ENCODE peak calls at places on chromosomes 16 and 17, in four cellular contexts. R is A549, A is SK-N-SH, U is GM12878. V is an unnamed sample.

GRCh38 chr17:74759941-74760340 is 11.5 kb downstream of the NHERF1 start:
- DNase-seq in R (no peak), A (peak), U (no peak), V (no peak)

GRCh38 chr16:4412159-4412558 is 4.2 kb downstream of the CORO7 start:
- DNase-seq in R (no peak), A (no peak), U (no peak), V (no peak)

GRCh38 chr16:85634747-85635544 is 21.8 kb downstream of the GSE1 start:
- DNase-seq in R (no peak), A (peak), U (no peak), V (no peak)

GRCh38 chr17:66275651-66276050 is 26.8 kb upstream of the PRKCA start:
- DNase-seq in R (peak), A (no peak), U (no peak), V (peak)

GRCh38 chr16:51577621-51578303 is 426.7 kb upstream of the SALL1 start:
- DNase-seq in R (no peak), A (no peak), U (peak), V (no peak)

GRCh38 chr16:2250652-2251280 is 621 bp downstream of the ECI1 start:
- DNase-seq in R (no peak), A (no peak), U (no peak), V (no peak)

GRCh38 chr17:37239690-37240344 is 136.0 kb upstream of the C17orf78 start:
- DNase-seq in R (peak), A (peak), U (no peak), V (peak)

GRCh38 chr17:57107498-57108101 is 22.6 kb downstream of the AKAP1 start:
- DNase-seq in R (no peak), A (no peak), U (no peak), V (peak)

GRCh38 chr17:45425125-45425983 is 7.3 kb downstream of the ARHGAP27 start:
- DNase-seq in R (peak), A (peak), U (no peak), V (peak)

GRCh38 chr16:23491490-23492391 is 18.6 kb downstream of the GGA2 start:
- DNase-seq in R (no peak), A (no peak), U (no peak), V (no peak)

GRCh38 chr17:36534117-36534880 is at the start of gene MYO19:
- DNase-seq in R (peak), A (peak), U (peak), V (peak)

GRCh38 chr17:4808378-4808767 is 1.4 kb downstream of the PLD2 start:
- DNase-seq in R (no peak), A (no peak), U (no peak), V (no peak)

GRCh38 chr17:60901222-60901621 is 223.6 kb downstream of the BCAS3 start:
- DNase-seq in R (no peak), A (no peak), U (no peak), V (no peak)

GRCh38 chr17:45131616-45132301 is 556 bp downstream of the PLCD3 start:
- DNase-seq in R (no peak), A (peak), U (no peak), V (no peak)

GRCh38 chr17:58176200-58176599 is 9.4 kb downstream of the OR4D2 start:
- DNase-seq in R (no peak), A (no peak), U (no peak), V (no peak)

GRCh38 chr17:27906238-27906603 is 13.1 kb upstream of the LYRM9 start:
- DNase-seq in R (no peak), A (no peak), U (no peak), V (no peak)

GRCh38 chr17:27907976-27908558 is 14.9 kb upstream of the LYRM9 start:
- DNase-seq in R (no peak), A (no peak), U (no peak), V (no peak)

GRCh38 chr17:27904534-27904933 is 11.4 kb upstream of the LYRM9 start:
- DNase-seq in R (no peak), A (no peak), U (no peak), V (no peak)

GRCh38 chr17:27905524-27906237 is 12.5 kb upstream of the LYRM9 start:
- DNase-seq in R (no peak), A (no peak), U (no peak), V (no peak)

DNA sequence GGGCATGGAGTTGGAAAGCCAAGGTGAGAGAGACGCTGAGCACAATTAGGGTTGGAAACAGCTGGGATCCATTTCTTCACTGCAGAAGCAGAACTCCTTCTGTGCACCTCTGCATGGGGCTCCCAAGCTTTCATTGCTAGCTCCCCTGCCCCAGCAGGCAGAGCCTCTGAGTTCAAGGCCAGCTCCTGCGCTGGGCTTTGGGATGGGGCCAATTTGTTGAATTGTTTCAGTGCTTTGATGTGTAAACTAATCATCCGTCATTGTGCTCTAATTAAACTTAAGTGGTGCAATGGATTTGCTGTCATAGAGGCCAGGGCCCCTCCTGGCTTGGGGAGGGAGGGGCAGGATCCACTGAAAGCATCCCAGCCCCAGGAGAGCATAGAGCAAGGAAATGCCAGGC is 13.5 kb upstream of the LYRM9 start:
- DNase-seq in R (no peak), A (no peak), U (no peak), V (no peak)
- TF ChIP-seq CHD2 in R (no peak), A (no peak), U (no peak), V (no peak)

GRCh38 chr16:18953535-18953934 is 27.3 kb upstream of the SMG1 start:
- DNase-seq in R (no peak), A (no peak), U (no peak), V (no peak)

DNA sequence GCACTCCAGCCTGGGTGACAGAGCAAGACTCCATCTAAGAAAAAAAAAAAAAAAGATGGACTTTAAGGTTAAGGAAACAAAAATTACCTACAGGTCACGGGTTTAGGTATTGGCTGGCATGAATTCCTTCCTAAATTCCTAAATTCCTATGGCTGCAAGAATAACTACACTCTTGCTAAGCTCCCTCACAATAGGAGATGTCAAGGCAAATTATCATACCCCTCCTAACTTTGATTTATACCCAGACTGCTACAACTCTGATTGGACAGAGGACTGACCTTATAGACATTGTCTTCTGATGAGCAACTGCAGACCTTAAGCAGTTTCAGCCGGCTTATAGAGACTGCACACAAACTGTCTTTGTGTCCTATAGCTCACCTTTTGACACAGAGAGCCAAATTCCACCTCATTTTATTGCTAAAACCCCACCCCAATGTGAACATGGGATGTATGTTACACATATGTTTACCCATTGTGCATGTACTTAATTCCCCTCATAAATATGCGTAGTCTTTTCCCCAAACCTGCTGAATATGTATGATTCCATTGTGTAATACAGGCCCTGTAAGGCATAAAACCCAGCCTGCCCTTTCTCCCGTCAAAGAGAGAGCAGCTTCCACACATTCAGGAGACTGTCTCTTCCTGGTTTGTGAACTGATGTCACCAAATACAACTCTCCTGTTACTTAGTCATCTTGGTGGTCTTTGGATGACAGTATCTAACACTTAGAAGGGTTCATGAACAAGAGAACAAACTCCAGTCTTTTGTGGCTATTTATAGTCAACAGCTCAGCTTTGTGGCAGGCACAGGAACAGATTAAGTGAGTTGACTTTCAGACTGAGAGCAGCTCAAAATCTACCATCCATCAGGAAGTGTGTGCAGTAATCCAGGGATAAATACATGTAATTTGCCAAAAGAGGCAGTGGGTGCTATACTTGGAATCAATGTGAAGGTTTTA is 24.8 kb upstream of the TMC7 start:
- DNase-seq in R (no peak), A (no peak), U (no peak), V (peak)
- TF ChIP-seq PBX3 in R (no peak), A (peak), U (no peak), V (no peak)

DNA sequence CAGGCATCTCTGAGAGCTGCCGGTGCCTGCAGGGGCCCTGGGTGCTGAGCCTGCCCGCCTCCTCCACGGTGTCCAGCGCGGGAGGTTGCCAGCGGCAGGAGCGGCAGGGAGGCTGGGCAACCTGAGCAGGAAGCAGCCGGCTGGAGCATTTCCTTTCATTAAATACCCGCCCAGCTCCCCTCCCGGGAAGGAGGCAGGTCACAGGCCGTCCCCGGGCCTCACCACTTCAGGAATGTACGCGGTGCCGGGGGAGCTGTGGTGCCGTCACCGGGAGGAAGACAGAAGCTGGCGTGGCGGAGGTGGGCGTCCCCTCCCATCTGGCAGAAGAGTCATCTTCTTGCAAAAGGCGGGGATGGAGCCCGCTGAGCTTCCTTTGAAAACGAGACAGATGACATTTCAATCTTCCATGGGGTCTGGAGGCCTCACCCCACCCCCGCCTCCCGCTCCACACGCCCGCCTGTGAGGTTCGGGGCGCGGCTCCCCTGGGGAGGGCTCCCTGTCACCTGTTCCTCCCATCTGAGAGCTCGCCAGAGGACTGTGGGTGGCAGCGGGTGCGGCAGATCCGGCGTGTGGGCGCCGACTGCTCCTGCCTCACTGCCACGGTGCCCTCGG is 16.0 kb downstream of the SOX8 start:
- DNase-seq in R (peak), A (no peak), U (no peak), V (no peak)
- TF ChIP-seq CHD2 in R (no peak), A (no peak), U (no peak), V (no peak)

GRCh38 chr16:26961459-26961858 is 105.3 kb upstream of the C16orf82 start:
- DNase-seq in R (no peak), A (no peak), U (no peak), V (no peak)
- TF ChIP-seq PBX3 in R (no peak), A (no peak), U (no peak), V (no peak)

DNA sequence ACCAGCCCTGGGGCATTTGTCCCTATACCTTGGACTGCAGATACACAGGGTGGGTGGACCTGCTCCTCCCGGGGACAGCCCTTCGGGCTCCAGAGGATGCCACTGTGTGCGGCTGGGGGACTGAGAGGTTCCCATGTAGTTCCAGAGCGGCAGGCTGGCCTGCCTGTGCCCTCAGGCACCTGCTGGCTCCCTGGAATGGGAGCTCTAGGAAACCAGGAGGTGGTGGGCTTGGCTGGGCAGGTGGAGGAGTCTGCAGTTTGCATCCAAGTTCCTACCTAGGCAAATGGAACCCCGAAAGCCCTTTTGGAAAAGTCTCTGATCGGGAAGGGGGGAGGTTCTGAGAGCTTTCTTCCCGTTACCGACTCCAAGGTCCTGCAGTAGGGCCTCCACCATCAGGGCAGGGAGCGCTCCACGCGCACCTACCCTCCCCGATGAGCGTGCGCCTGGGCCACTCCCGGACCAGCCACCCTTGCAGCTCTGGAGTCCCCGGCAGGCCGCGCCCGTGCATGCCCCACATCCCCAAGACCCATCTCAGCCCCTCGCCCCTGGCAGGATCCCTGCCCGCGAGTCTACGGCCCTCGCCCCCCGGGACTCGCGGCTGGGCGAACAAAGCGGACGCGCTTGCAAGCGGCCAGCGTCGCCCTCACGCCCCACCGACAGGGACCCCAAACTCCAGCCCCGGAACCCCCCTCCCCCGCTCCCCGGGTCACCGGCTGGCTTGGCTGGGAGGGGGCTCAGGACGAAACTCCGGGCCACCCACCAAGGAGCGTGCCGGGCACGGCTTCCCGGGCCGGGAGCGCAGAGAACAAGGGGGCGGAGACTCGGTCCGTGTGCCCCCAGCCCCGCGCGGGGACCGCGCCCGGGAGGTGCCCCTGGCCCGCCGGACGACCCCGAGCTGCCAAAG is 707 bp downstream of the DBNDD1 start:
- DNase-seq in R (no peak), A (peak), U (no peak), V (no peak)
- TF ChIP-seq CHD2 in R (no peak), A (no peak), U (no peak), V (no peak)

V was measured in HepG2.